ENCODE peak calls at places on chromosomes 2 and 18, in five cellular contexts. Q is caudate nucleus, W is NCI-H526 treated with DMSO at 0.1 percent for 48 hours, I is neural progenitor cell, F is AG04449. C is an unnamed sample.

GRCh38 chr2:172600644-172601043 is 44.8 kb downstream of the PDK1 start:
- DNase-seq in F (no peak), I (no peak), W (no peak), Q (no peak), C (no peak)

GRCh38 chr2:86284401-86284841 is 53.0 kb downstream of the REEP1 start:
- DNase-seq in I (no peak), W (no peak), Q (no peak), F (no peak), C (peak)

GRCh38 chr2:235698504-235698903 is 204.7 kb downstream of the AGAP1 start:
- DNase-seq in W (no peak), Q (no peak), I (no peak), F (no peak), C (peak)

GRCh38 chr18:58580623-58581022 is 48.3 kb downstream of the ALPK2 start:
- DNase-seq in I (peak), F (no peak), Q (no peak), W (no peak), C (no peak)

GRCh38 chr2:45826889-45827635 is 175.6 kb downstream of the PRKCE start:
- DNase-seq in Q (no peak), I (no peak), W (no peak), F (no peak), C (peak)

GRCh38 chr2:232588680-232589585 is 38.4 kb downstream of the EIF4E2 start:
- DNase-seq in I (no peak), W (no peak), Q (no peak), F (no peak), C (no peak)

GRCh38 chr2:100125641-100126040 is 16.7 kb downstream of the AFF3 start:
- DNase-seq in Q (no peak), W (no peak), I (no peak), F (no peak), C (no peak)

GRCh38 chr18:22314406-22314805 is 103.3 kb downstream of the CTAGE1 start:
- DNase-seq in I (no peak), F (peak), W (no peak), Q (no peak), C (no peak)

GRCh38 chr2:25310965-25311865 is 30.5 kb downstream of the DNMT3A start:
- DNase-seq in Q (no peak), I (peak), W (peak), F (no peak), C (peak)

GRCh38 chr2:180578441-180578840 is 402.0 kb upstream of the UBE2E3 start:
- DNase-seq in W (no peak), Q (no peak), I (no peak), F (no peak), C (no peak)

GRCh38 chr2:148058641-148059040 is 37.8 kb downstream of the MBD5 start:
- DNase-seq in W (no peak), F (no peak), I (no peak), Q (no peak), C (no peak)

GRCh38 chr2:232888099-232888836 is 18.2 kb downstream of the SNORC start:
- DNase-seq in I (no peak), Q (no peak), F (no peak), W (no peak), C (no peak)

GRCh38 chr2:70708376-70709199 is 59.4 kb downstream of the ADD2 start:
- DNase-seq in Q (no peak), I (no peak), F (no peak), W (no peak), C (no peak)

GRCh38 chr2:88159955-88160415 is 10.2 kb upstream of the THNSL2 start:
- DNase-seq in F (no peak), W (peak), Q (no peak), I (peak), C (no peak)

GRCh38 chr2:53632126-53632460 is 135.5 kb upstream of the CHAC2 start:
- DNase-seq in W (no peak), I (no peak), F (no peak), Q (no peak), C (no peak)

GRCh38 chr2:168246483-168247340 is 683 bp downstream of the STK39 start:
- DNase-seq in W (peak), I (peak), Q (peak), F (no peak), C (peak)

GRCh38 chr2:26847663-26848335 is at the start of gene DPYSL5:
- DNase-seq in W (peak), I (peak), Q (no peak), F (no peak), C (peak)

GRCh38 chr2:177572236-177572671 is 179.7 kb downstream of the AGPS start:
- DNase-seq in F (no peak), W (peak), Q (no peak), I (no peak), C (no peak)

GRCh38 chr2:64861338-64862000 is 127.7 kb upstream of the SLC1A4 start:
- DNase-seq in F (no peak), Q (no peak), W (no peak), I (no peak), C (no peak)

GRCh38 chr18:74558096-74558495 is 23.8 kb downstream of the CNDP1 start:
- DNase-seq in Q (no peak), W (no peak), F (no peak), I (no peak), C (no peak)

GRCh38 chr2:113888641-113889470 is 1.0 kb upstream of the ACTR3 start:
- DNase-seq in F (no peak), Q (no peak), W (no peak), I (no peak), C (no peak)